ENCODE peak calls at places on chromosomes 11 and 22, in four cellular contexts. One of them, this sample, is unnamed.
A peak's percentile ranks its signal among the peaks of the same experiment; 100 is the strongest.

GRCh38 chr22:25489947-25490346 is 74.5 kb upstream of the GRK3 start:
- DNase-seq in neural progenitor cell: no peak
- DNase-seq in HEK293T: no peak
- DNase-seq in cardiac septum: no peak
- DNase-seq in this sample: no peak

GRCh38 chr11:101003468-101003867 is 126.1 kb downstream of the PGR start:
- DNase-seq in neural progenitor cell: no peak
- DNase-seq in cardiac septum: no peak
- DNase-seq in HEK293T: peak; percentile 11
- DNase-seq in this sample: peak; percentile 48

GRCh38 chr22:47543447-47543846 is 781.0 kb downstream of the TBC1D22A start:
- DNase-seq in neural progenitor cell: no peak
- DNase-seq in HEK293T: no peak
- DNase-seq in cardiac septum: no peak
- DNase-seq in this sample: no peak

GRCh38 chr11:81301426-81301825 is 1432.2 kb downstream of the FAM181B start:
- DNase-seq in neural progenitor cell: no peak
- DNase-seq in HEK293T: no peak
- DNase-seq in cardiac septum: no peak
- DNase-seq in this sample: no peak

GRCh38 chr22:20062766-20063083 is 17.3 kb upstream of the DGCR8 start:
- DNase-seq in neural progenitor cell: no peak
- DNase-seq in HEK293T: no peak
- DNase-seq in cardiac septum: no peak
- DNase-seq in this sample: no peak

GRCh38 chr11:95659088-95659487 is 130.5 kb downstream of the FAM76B start:
- DNase-seq in HEK293T: no peak
- DNase-seq in cardiac septum: no peak
- DNase-seq in neural progenitor cell: no peak
- DNase-seq in this sample: no peak

GRCh38 chr11:87299041-87299481 is 261.3 kb downstream of the TMEM135 start:
- DNase-seq in cardiac septum: no peak
- DNase-seq in neural progenitor cell: no peak
- DNase-seq in HEK293T: no peak
- DNase-seq in this sample: no peak

GRCh38 chr11:113260096-113260425 is 54.3 kb upstream of the TTC12 start:
- DNase-seq in neural progenitor cell: no peak
- DNase-seq in cardiac septum: no peak
- DNase-seq in HEK293T: no peak
- DNase-seq in this sample: no peak

GRCh38 chr22:32286290-32286840 is 31.2 kb upstream of the SLC5A4 start:
- DNase-seq in HEK293T: no peak
- DNase-seq in cardiac septum: no peak
- DNase-seq in neural progenitor cell: no peak
- DNase-seq in this sample: peak; percentile 64

GRCh38 chr11:57071829-57072228 is 83.1 kb downstream of the OR5AK2 start:
- DNase-seq in neural progenitor cell: no peak
- DNase-seq in HEK293T: no peak
- DNase-seq in cardiac septum: no peak
- DNase-seq in this sample: no peak

GRCh38 chr22:36325163-36326031 is 62.4 kb downstream of the MYH9 start:
- DNase-seq in cardiac septum: no peak
- DNase-seq in neural progenitor cell: no peak
- DNase-seq in HEK293T: no peak
- DNase-seq in this sample: no peak

GRCh38 chr11:23288001-23288783 is 427.9 kb upstream of the CCDC179 start:
- DNase-seq in HEK293T: no peak
- DNase-seq in neural progenitor cell: no peak
- DNase-seq in cardiac septum: no peak
- DNase-seq in this sample: peak; percentile 23

GRCh38 chr11:1483445-1483961 is 3.1 kb downstream of the MOB2 start:
- DNase-seq in cardiac septum: no peak
- DNase-seq in neural progenitor cell: no peak
- DNase-seq in HEK293T: no peak
- DNase-seq in this sample: no peak

GRCh38 chr11:124825876-124826275 is 25.7 kb upstream of the MSANTD2 start:
- DNase-seq in HEK293T: no peak
- DNase-seq in neural progenitor cell: no peak
- DNase-seq in cardiac septum: no peak
- DNase-seq in this sample: no peak

GRCh38 chr11:42631223-42631843 is 680.5 kb upstream of the API5 start:
- DNase-seq in cardiac septum: no peak
- DNase-seq in HEK293T: no peak
- DNase-seq in neural progenitor cell: peak; percentile 34
- DNase-seq in this sample: peak; percentile 68

GRCh38 chr11:2115308-2115707 is 23.9 kb downstream of the IGF2 start:
- DNase-seq in HEK293T: no peak
- DNase-seq in cardiac septum: no peak
- DNase-seq in neural progenitor cell: no peak
- DNase-seq in this sample: no peak

GRCh38 chr11:5992150-5992549 is 5.4 kb upstream of the OR52L1 start:
- DNase-seq in cardiac septum: no peak
- DNase-seq in neural progenitor cell: no peak
- DNase-seq in HEK293T: no peak
- DNase-seq in this sample: no peak

GRCh38 chr11:10590516-10590915 is 22.1 kb upstream of the LYVE1 start:
- DNase-seq in neural progenitor cell: no peak
- DNase-seq in HEK293T: no peak
- DNase-seq in cardiac septum: no peak
- DNase-seq in this sample: no peak

GRCh38 chr11:31940396-31941037 is 129.4 kb upstream of the PAX6 start:
- DNase-seq in neural progenitor cell: no peak
- DNase-seq in HEK293T: no peak
- DNase-seq in cardiac septum: no peak
- DNase-seq in this sample: no peak

GRCh38 chr11:65084598-65085375 is 765 bp downstream of the ZFPL1 start:
- DNase-seq in cardiac septum: no peak
- DNase-seq in neural progenitor cell: no peak
- DNase-seq in HEK293T: no peak
- DNase-seq in this sample: no peak

GRCh38 chr22:38923463-38924196 is 33.8 kb upstream of the APOBEC3A start:
- DNase-seq in HEK293T: peak; percentile 94
- DNase-seq in cardiac septum: peak; percentile 92
- DNase-seq in neural progenitor cell: peak; percentile 29
- DNase-seq in this sample: peak; percentile 98

GRCh38 chr11:88206746-88207145 is 31.5 kb upstream of the RAB38 start:
- DNase-seq in neural progenitor cell: no peak
- DNase-seq in HEK293T: no peak
- DNase-seq in cardiac septum: no peak
- DNase-seq in this sample: peak; percentile 49

GRCh38 chr11:78158987-78159662 is 19.7 kb upstream of the ALG8 start:
- DNase-seq in neural progenitor cell: no peak
- DNase-seq in cardiac septum: no peak
- DNase-seq in HEK293T: no peak
- DNase-seq in this sample: no peak

GRCh38 chr11:11607772-11608171 is 14.0 kb downstream of the GALNT18 start:
- DNase-seq in cardiac septum: no peak
- DNase-seq in neural progenitor cell: no peak
- DNase-seq in HEK293T: no peak
- DNase-seq in this sample: no peak

GRCh38 chr11:120178441-120179070 is 32.3 kb upstream of the OAF start:
- DNase-seq in HEK293T: no peak
- DNase-seq in cardiac septum: peak; percentile 70
- DNase-seq in neural progenitor cell: no peak
- DNase-seq in this sample: no peak

GRCh38 chr22:40046126-40046525 is 51.4 kb downstream of the FAM83F start:
- DNase-seq in HEK293T: no peak
- DNase-seq in neural progenitor cell: no peak
- DNase-seq in cardiac septum: no peak
- DNase-seq in this sample: no peak

GRCh38 chr22:30062934-30063333 is 17.3 kb upstream of the HORMAD2 start:
- DNase-seq in neural progenitor cell: no peak
- DNase-seq in cardiac septum: no peak
- DNase-seq in HEK293T: no peak
- DNase-seq in this sample: no peak

GRCh38 chr11:95095858-95096587 is 6.4 kb downstream of the ENDOD1 start:
- DNase-seq in HEK293T: no peak
- DNase-seq in cardiac septum: no peak
- DNase-seq in neural progenitor cell: no peak
- DNase-seq in this sample: peak; percentile 17

GRCh38 chr22:45645150-45645525 is 26.5 kb upstream of the ATXN10 start:
- DNase-seq in HEK293T: no peak
- DNase-seq in neural progenitor cell: no peak
- DNase-seq in cardiac septum: no peak
- DNase-seq in this sample: no peak

GRCh38 chr22:33544707-33545106 is 375.6 kb downstream of the LARGE1 start:
- DNase-seq in neural progenitor cell: no peak
- DNase-seq in HEK293T: no peak
- DNase-seq in cardiac septum: no peak
- DNase-seq in this sample: peak; percentile 17

GRCh38 chr22:19717691-19718254 is 3.5 kb downstream of the SEPTIN5 start:
- DNase-seq in HEK293T: peak; percentile 92
- DNase-seq in neural progenitor cell: peak; percentile 79
- DNase-seq in cardiac septum: peak; percentile 92
- DNase-seq in this sample: peak; percentile 60

GRCh38 chr11:68009391-68010000 is 631 bp upstream of the ALDH3B1 start:
- DNase-seq in cardiac septum: no peak
- DNase-seq in neural progenitor cell: no peak
- DNase-seq in HEK293T: no peak
- DNase-seq in this sample: peak; percentile 29

GRCh38 chr11:69330330-69330729 is 36.4 kb downstream of the MYEOV start:
- DNase-seq in neural progenitor cell: no peak
- DNase-seq in HEK293T: no peak
- DNase-seq in cardiac septum: no peak
- DNase-seq in this sample: no peak

GRCh38 chr22:17743661-17744411 is 30.4 kb downstream of the BID start:
- DNase-seq in cardiac septum: no peak
- DNase-seq in HEK293T: no peak
- DNase-seq in neural progenitor cell: peak; percentile 33
- DNase-seq in this sample: no peak

GRCh38 chr11:30568933-30569332 is 17.2 kb downstream of the MPPED2 start:
- DNase-seq in HEK293T: no peak
- DNase-seq in neural progenitor cell: no peak
- DNase-seq in cardiac septum: no peak
- DNase-seq in this sample: no peak

GRCh38 chr11:119902656-119903181 is 173.7 kb upstream of the NECTIN1 start:
- DNase-seq in neural progenitor cell: no peak
- DNase-seq in HEK293T: no peak
- DNase-seq in cardiac septum: no peak
- DNase-seq in this sample: peak; percentile 26

GRCh38 chr11:61578819-61579218 is 2.1 kb downstream of the SYT7 start:
- DNase-seq in cardiac septum: no peak
- DNase-seq in neural progenitor cell: no peak
- DNase-seq in HEK293T: no peak
- DNase-seq in this sample: no peak

GRCh38 chr11:28674432-28675076 is 566.4 kb downstream of the METTL15 start:
- DNase-seq in neural progenitor cell: peak; percentile 64
- DNase-seq in cardiac septum: no peak
- DNase-seq in HEK293T: peak; percentile 32
- DNase-seq in this sample: peak; percentile 39

GRCh38 chr11:31821779-31822574 is 10.9 kb upstream of the PAX6 start:
- DNase-seq in cardiac septum: no peak
- DNase-seq in HEK293T: no peak
- DNase-seq in neural progenitor cell: peak; percentile 40
- DNase-seq in this sample: no peak

GRCh38 chr11:30488304-30488998 is 97.7 kb downstream of the MPPED2 start:
- DNase-seq in HEK293T: peak; percentile 65
- DNase-seq in neural progenitor cell: no peak
- DNase-seq in cardiac septum: no peak
- DNase-seq in this sample: peak; percentile 45